ENCODE peak calls at places on chromosomes 3 and 15, in five cellular contexts. L is LoVo, A is T-helper 9 cell, Z is DMS153, I is Calu3. C is an unnamed sample.

GRCh38 chr15:58440181-58440910 is 8.6 kb downstream of the LIPC start:
- DNase-seq in L (peak), A (no peak), Z (no peak), I (peak), C (no peak)

GRCh38 chr3:9226326-9226725 is 23.1 kb downstream of the SRGAP3 start:
- DNase-seq in L (no peak), A (no peak), Z (no peak), I (no peak), C (no peak)

GRCh38 chr15:78840661-78841060 is 29.4 kb upstream of the ADAMTS7 start:
- DNase-seq in L (no peak), A (no peak), Z (no peak), I (no peak), C (no peak)

GRCh38 chr15:67700023-67700422 is 125.3 kb upstream of the SKOR1 start:
- DNase-seq in L (no peak), A (no peak), Z (no peak), I (no peak), C (no peak)

GRCh38 chr15:53458736-53459135 is 300.7 kb downstream of the WDR72 start:
- DNase-seq in L (no peak), A (no peak), Z (no peak), I (no peak), C (no peak)

GRCh38 chr15:96551196-96551595 is 220.7 kb downstream of the NR2F2 start:
- DNase-seq in L (no peak), A (no peak), Z (no peak), I (no peak), C (no peak)

GRCh38 chr15:56832125-56832524 is 86.3 kb upstream of the TCF12 start:
- DNase-seq in L (no peak), A (no peak), Z (no peak), I (no peak), C (no peak)

GRCh38 chr15:90063733-90064247 is 38.5 kb downstream of the IDH2 start:
- DNase-seq in L (no peak), A (no peak), Z (peak), I (no peak), C (no peak)

GRCh38 chr3:53134631-53135232 is 4.5 kb upstream of the RFT1 start:
- DNase-seq in L (peak), A (peak), Z (peak), I (peak), C (peak)

GRCh38 chr15:60830479-60830878 is 351.5 kb upstream of the ICE2 start:
- DNase-seq in L (no peak), A (no peak), Z (no peak), I (no peak), C (no peak)

GRCh38 chr3:45232531-45232930 is 6.4 kb upstream of the TMEM158 start:
- DNase-seq in L (no peak), A (no peak), Z (no peak), I (no peak), C (no peak)

GRCh38 chr3:197029511-197030167 is at the start of gene MELTF:
- DNase-seq in L (peak), A (peak), Z (no peak), I (peak), C (peak)

GRCh38 chr3:167851171-167851570 is 115.7 kb downstream of the SERPINI1 start:
- DNase-seq in L (no peak), A (no peak), Z (no peak), I (no peak), C (no peak)

GRCh38 chr3:94596141-94596540 is 533.3 kb downstream of the NSUN3 start:
- DNase-seq in L (no peak), A (no peak), Z (no peak), I (no peak), C (no peak)